ENCODE peak calls at places on chromosomes 13 and 19, in ten cellular contexts. Q, I, G, U, R, L, D, N, O and K are unnamed samples.

GRCh38 chr19:38544569-38545315 is 73.0 kb downstream of the MAP4K1 start:
- DNase-seq in D (no peak), I (peak; percentile 10), U (no peak), N (no peak), L (no peak), O (no peak), R (no peak), G (no peak), Q (peak; percentile 9), K (no peak)

GRCh38 chr19:39238209-39238608 is 6.6 kb downstream of the IFNL3 start:
- DNase-seq in L (no peak), D (no peak), G (no peak), U (peak; percentile 18), Q (no peak), N (no peak), I (no peak), R (no peak), O (no peak), K (no peak)

GRCh38 chr13:82797876-82798275 is 1084.4 kb downstream of the SLITRK1 start:
- DNase-seq in Q (no peak), N (no peak), O (no peak), D (no peak), R (no peak), G (no peak), L (no peak), I (no peak), U (no peak), K (no peak)

GRCh38 chr13:98279473-98280175 is 102.6 kb upstream of the RNF113B start:
- DNase-seq in D (no peak), I (no peak), O (no peak), Q (no peak), G (no peak), N (no peak), R (no peak), U (peak; percentile 82), L (no peak), K (no peak)

GRCh38 chr19:48354332-48354992 is 9.3 kb downstream of the TMEM143 start:
- DNase-seq in R (no peak), N (peak; percentile 96), Q (no peak), O (no peak), G (no peak), U (no peak), I (no peak), L (no peak), D (no peak), K (peak; percentile 73)

GRCh38 chr13:34561033-34561432 is 381.0 kb upstream of the NBEA start:
- DNase-seq in U (no peak), R (no peak), L (no peak), G (no peak), I (no peak), D (no peak), O (no peak), N (no peak), Q (no peak), K (no peak)

GRCh38 chr19:14033946-14034345 is 2.4 kb downstream of the IL27RA start:
- DNase-seq in L (no peak), U (no peak), G (no peak), I (no peak), D (no peak), N (no peak), Q (no peak), O (no peak), R (no peak), K (no peak)

GRCh38 chr19:13181747-13182388 is 31.7 kb downstream of the IER2 start:
- DNase-seq in U (peak; percentile 82), O (peak; percentile 77), G (no peak), L (peak; percentile 54), D (peak; percentile 68), N (no peak), R (no peak), Q (peak; percentile 50), I (peak; percentile 85), K (no peak)

GRCh38 chr19:17172624-17173345 is 42.4 kb upstream of the USE1 start:
- DNase-seq in L (no peak), Q (no peak), O (no peak), U (no peak), I (no peak), N (peak; percentile 66), G (no peak), R (no peak), D (no peak), K (no peak)

GRCh38 chr13:23378009-23378632 is 55.4 kb downstream of the SACS start:
- DNase-seq in I (peak; percentile 92), U (no peak), L (no peak), G (peak; percentile 70), Q (peak; percentile 99), O (peak; percentile 92), N (no peak), R (peak; percentile 99), D (no peak), K (no peak)

DNA sequence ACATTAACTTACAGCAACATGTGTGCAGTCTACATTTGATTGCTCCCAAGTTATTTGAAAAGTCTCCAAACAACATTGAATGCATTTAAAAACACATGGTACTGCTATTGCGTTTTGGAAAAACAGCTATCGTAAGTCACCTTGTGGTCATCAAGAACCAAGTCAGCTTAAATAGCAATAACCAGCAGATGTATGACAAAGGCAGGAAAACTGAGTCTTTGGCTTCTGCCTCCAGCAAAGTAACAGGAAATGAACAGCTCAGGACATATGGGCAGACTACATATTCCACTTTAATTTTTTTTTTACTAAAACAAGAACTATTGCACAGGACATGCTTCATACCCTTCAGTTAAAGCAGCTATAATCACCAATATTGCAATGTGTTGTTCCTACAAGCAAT is 580.6 kb upstream of the SPRY2 start:
- DNase-seq in N (no peak), Q (no peak), R (no peak), G (no peak), U (no peak), I (peak; percentile 56), L (no peak), O (peak; percentile 54), D (no peak), K (no peak)
- TF ChIP-seq CTCF in N (no peak), Q (no peak), R (no peak), G (no peak), U (no peak), I (no peak), L (no peak), O (peak; percentile 32), D (no peak), K (no peak)

GRCh38 chr13:97257800-97258799 is 36.0 kb downstream of the MBNL2 start:
- DNase-seq in R (peak; percentile 78), L (peak; percentile 79), N (peak; percentile 88), O (peak; percentile 98), U (no peak), Q (peak; percentile 90), D (peak; percentile 82), I (peak; percentile 96), G (peak; percentile 94), K (no peak)
- TF ChIP-seq CTCF in R (peak; percentile 12), L (no peak), N (no peak), O (peak; percentile 19), U (no peak), Q (peak; percentile 69), D (no peak), I (peak; percentile 39), G (no peak), K (no peak)

DNA sequence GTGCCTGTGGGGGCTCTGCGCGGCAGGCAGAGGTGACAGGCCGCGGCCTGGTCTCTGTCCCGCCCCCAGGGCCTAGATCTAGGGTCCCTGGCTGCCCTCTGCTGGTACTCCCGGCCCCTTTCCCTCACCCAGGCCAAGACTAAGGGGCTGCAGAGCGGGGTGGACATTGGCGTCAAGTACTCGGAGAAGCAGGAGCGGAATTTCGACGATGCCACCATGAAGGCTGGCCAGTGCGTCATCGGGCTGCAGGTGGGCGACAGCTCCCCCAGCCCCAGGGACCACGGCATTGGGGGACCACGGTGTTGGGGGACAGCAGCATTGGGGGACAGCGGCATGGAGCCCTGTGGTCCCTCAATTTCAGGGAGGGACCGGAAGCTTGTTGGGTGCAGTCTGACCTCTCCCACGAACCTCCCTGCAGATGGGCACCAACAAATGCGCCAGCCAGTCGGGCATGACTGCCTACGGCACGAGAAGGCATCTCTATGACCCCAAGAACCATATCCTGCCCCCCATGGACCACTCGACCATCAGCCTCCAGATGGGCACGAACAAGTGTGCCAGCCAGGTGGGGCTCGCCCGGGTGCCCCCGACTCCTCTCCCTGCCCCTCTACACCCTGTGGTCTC is 3.8 kb upstream of the ABCA7 start:
- DNase-seq in L (no peak), D (no peak), O (no peak), Q (no peak), U (peak; percentile 81), I (no peak), G (no peak), N (no peak), R (no peak), K (no peak)
- TF ChIP-seq CTCF in L (no peak), D (no peak), O (peak; percentile 13), Q (peak; percentile 2), U (no peak), I (no peak), G (no peak), N (no peak), R (no peak), K (no peak)

GRCh38 chr19:3979289-3979673 is 6.0 kb downstream of the EEF2 start:
- DNase-seq in U (no peak), Q (no peak), D (peak; percentile 51), G (no peak), L (no peak), O (no peak), R (no peak), I (no peak), N (no peak), K (no peak)

GRCh38 chr19:3975637-3976087 is 4.8 kb upstream of the DAPK3 start:
- DNase-seq in Q (peak; percentile 4), N (no peak), U (no peak), O (no peak), G (no peak), R (no peak), D (peak; percentile 32), I (no peak), L (no peak), K (no peak)

GRCh38 chr19:3978145-3978544 is 7.1 kb downstream of the EEF2 start:
- DNase-seq in I (no peak), D (no peak), R (no peak), L (no peak), N (no peak), O (no peak), U (no peak), G (no peak), Q (no peak), K (no peak)

GRCh38 chr19:3976495-3977241 is 5.8 kb upstream of the DAPK3 start:
- DNase-seq in G (no peak), N (no peak), L (peak; percentile 37), Q (no peak), R (no peak), U (no peak), I (peak; percentile 81), D (peak; percentile 45), O (peak; percentile 77), K (no peak)

DNA sequence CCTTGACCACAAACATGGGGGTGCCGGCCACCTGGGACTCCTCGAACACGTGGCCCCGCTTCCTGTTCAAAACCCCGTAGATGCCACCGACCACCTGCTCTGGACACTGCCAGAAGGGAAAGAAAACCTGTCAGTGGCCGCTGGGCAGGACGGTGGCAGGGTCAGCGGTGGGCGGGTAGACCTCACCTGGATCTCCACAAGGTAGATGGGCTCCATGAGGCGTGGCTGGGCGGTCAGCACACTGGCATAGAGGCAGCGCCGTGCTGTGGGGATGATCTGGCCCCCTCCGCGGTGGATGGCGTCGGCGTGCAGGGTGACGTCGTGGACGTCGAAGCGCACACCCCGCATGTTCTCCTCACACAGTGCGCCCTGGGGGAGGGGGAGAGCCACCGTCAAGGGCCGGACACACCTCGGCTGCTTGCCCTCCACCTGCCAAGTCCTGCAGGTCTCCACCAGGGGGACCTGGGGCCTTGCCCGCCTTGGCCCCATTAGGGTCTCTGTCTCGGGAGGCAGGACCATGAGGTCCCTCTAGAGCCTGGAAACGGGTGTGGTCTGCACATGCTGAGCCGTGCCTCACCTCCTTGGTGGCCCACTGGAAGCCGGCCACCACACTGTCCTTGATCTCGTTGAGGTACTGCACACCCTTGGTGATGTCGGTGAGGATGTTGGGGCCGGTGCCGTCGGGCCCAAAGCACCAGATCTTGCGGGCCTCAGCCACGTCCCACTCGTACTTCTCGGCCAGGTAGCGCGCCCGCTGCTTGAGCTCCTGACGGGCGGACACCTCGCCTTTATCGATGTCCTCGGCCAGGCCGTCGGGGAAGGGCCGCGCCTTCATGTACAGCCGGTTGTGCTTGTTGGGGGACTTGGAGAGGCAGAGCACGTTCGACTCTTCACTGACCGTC is 6.6 kb upstream of the DAPK3 start:
- DNase-seq in N (no peak), G (no peak), R (no peak), D (peak; percentile 50), Q (no peak), L (peak; percentile 25), I (no peak), U (no peak), O (no peak), K (no peak)
- TF ChIP-seq CTCF in N (peak; percentile 27), G (no peak), R (peak; percentile 31), D (no peak), Q (peak; percentile 66), L (peak; percentile 18), I (no peak), U (no peak), O (peak; percentile 23), K (peak; percentile 37)